ENCODE peak calls at places on chromosomes 2 and 18, in six cellular contexts. Q is HCT116, Y is GM23338, E is left ventricle myocardium inferior, B is uterus, M is breast epithelium. W is an unnamed sample.

GRCh38 chr2:189391201-189391600 is 50.1 kb upstream of the WDR75 start:
- DNase-seq in Q (no peak), Y (no peak), E (no peak), B (no peak), M (no peak), W (no peak)

GRCh38 chr2:203685081-203685621 is 21.3 kb upstream of the CD28 start:
- DNase-seq in Q (no peak), Y (no peak), E (no peak), B (no peak), M (no peak), W (no peak)

GRCh38 chr18:76121049-76121448 is 374.0 kb downstream of the ZNF516 start:
- DNase-seq in Q (no peak), Y (no peak), E (no peak), B (no peak), M (no peak), W (no peak)

GRCh38 chr2:235059161-235059560 is 107.3 kb downstream of the SH3BP4 start:
- DNase-seq in Q (no peak), Y (no peak), E (no peak), B (no peak), M (no peak), W (no peak)

GRCh38 chr18:61847164-61847791 is 45.5 kb downstream of the RNF152 start:
- DNase-seq in Q (no peak), Y (no peak), E (no peak), B (no peak), M (no peak), W (no peak)

GRCh38 chr2:166361351-166362153 is 14.2 kb downstream of the SCN9A start:
- DNase-seq in Q (peak; percentile 26), Y (peak; percentile 47), E (no peak), B (no peak), M (no peak), W (no peak)

GRCh38 chr2:26274058-26274613 is 29.4 kb downstream of the HADHB start:
- DNase-seq in Q (no peak), Y (no peak), E (no peak), B (peak; percentile 59), M (peak; percentile 89), W (no peak)

GRCh38 chr2:207133862-207134519 is 31.8 kb downstream of the KLF7 start:
- DNase-seq in Q (no peak), Y (peak; percentile 55), E (peak; percentile 79), B (peak; percentile 88), M (peak; percentile 23), W (no peak)

GRCh38 chr2:220077488-220077887 is 450.1 kb downstream of the SLC4A3 start:
- DNase-seq in Q (no peak), Y (no peak), E (no peak), B (no peak), M (no peak), W (no peak)

GRCh38 chr2:201781583-201782051 is 884 bp upstream of the ALS2 start:
- DNase-seq in Q (no peak), Y (peak; percentile 25), E (no peak), B (no peak), M (peak; percentile 32), W (peak; percentile 23)

GRCh38 chr2:127024769-127025356 is 82.1 kb downstream of the BIN1 start:
- DNase-seq in Q (no peak), Y (peak; percentile 91), E (no peak), B (peak; percentile 42), M (no peak), W (no peak)

GRCh38 chr2:233082222-233082933 is 22.2 kb downstream of the INPP5D start:
- DNase-seq in Q (no peak), Y (no peak), E (no peak), B (no peak), M (no peak), W (no peak)
- H3K4me1 ChIP-seq in Q (no peaks in the 10 kb centered on the region), Y (no peaks in the 10 kb centered on the region), E (peaks cover 53% of the 10 kb centered on the region), B (no peaks in the 10 kb centered on the region), M (no peaks in the 10 kb centered on the region), W (peaks cover 91% of the 10 kb centered on the region)

GRCh38 chr2:88933980-88934379 is 242.5 kb downstream of the RPIA start:
- DNase-seq in Q (no peak), Y (peak; percentile 66), E (no peak), B (no peak), M (no peak), W (no peak)
- TF ChIP-seq CTCF in Q (no peak), Y (peak; percentile 39), E (peak; percentile 29), B (no peak), M (no peak), W (no peak)

DNA sequence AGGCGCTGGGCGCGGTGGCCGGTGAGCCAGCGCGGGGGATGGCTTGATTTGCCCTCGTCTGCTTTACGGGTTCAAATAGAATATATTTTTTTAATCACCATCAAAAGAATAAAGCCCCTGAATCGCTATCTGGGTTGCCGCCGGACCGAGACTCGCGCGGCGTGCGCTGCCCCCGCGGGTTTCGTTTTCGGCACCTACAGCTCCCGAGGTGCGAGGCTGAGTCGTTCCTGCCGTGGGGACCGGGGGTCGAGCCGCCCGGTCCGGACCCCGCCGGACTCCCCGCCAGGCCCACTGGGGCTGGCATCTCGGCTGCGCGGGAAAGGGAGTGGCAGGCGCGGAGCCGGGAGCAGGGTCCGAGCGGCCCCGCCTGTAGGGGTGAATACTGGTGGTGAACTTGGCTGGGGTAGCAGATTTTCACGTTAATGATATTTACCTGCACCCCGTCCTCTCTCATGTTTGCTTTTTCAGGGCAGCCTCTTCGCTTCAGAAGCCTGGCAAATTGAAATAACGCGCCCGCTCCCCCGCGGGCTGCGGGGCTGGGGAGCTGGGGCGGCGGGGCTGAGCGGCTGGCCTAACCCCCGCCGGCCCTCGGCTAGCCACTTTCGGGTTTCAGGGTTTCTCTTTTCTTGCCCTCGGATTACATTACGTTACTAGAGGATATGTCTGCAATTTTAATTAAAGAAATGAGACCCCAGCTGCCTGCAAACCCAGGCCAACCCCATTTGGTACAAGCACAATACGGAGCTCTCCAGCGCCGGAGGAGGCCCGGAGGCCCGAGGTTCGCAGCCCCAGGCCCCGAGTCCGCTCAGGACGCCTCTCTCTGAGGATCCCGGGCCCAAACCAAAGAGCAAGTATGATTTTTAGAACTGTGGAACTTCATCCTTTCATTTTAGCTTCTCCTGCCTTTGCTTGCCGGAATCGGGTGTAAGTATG is 1.7 kb upstream of the CELF4 start:
- DNase-seq in Q (no peak), Y (peak; percentile 28), E (no peak), B (no peak), M (no peak), W (no peak)
- H3K4me1 ChIP-seq in Q (no peaks in the 10 kb centered on the region), Y (peaks cover 23% of the 10 kb centered on the region), E (peaks cover 29% of the 10 kb centered on the region), B (peaks cover 17% of the 10 kb centered on the region), M (peaks cover 11% of the 10 kb centered on the region), W (no peaks in the 10 kb centered on the region)

GRCh38 chr2:30223413-30223874 is 7.9 kb upstream of the LBH start:
- DNase-seq in Q (no peak), Y (no peak), E (no peak), B (no peak), M (no peak), W (peak; percentile 46)

GRCh38 chr2:30226144-30227032 is 4.9 kb upstream of the LBH start:
- DNase-seq in Q (no peak), Y (no peak), E (no peak), B (no peak), M (no peak), W (peak; percentile 27)

GRCh38 chr2:30222636-30223360 is 8.5 kb upstream of the LBH start:
- DNase-seq in Q (no peak), Y (no peak), E (no peak), B (no peak), M (no peak), W (no peak)

GRCh38 chr2:30224147-30224546 is 7.2 kb upstream of the LBH start:
- DNase-seq in Q (no peak), Y (no peak), E (no peak), B (no peak), M (no peak), W (no peak)

DNA sequence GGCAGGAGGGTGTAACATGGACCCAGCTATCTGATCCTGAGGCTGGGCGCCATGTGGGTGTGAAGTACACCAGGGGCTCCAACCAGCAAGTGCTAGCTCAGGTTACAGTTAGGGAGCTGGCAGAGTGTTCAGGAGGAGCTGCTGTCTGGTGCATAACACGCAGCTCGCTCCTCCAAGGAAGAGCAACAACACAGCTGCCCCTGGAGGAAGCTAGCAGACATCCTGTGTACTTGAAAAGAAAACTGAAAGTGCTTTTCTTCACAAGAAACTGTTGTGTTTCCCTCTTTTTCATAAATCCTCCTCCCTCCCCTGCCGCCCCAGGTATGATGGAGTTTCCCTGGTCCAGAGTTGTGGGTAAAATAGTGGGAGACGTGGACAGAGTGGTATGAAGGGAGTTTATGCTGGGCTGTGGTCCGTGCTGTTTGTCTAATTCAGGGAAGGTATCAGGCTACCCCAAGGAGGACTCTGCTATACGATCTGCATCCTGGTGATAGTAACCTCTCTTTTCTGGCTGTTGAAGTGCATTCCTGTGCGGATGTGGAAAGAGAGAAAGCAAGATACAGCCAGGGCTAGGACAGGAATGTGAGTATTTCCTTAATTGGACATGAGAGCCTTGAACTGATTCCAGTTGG is 6.1 kb upstream of the LBH start:
- DNase-seq in Q (no peak), Y (no peak), E (no peak), B (peak; percentile 60), M (peak; percentile 62), W (peak; percentile 53)
- TF ChIP-seq CTCF in Q (no peak), Y (no peak), E (no peak), B (no peak), M (no peak), W (no peak)

DNA sequence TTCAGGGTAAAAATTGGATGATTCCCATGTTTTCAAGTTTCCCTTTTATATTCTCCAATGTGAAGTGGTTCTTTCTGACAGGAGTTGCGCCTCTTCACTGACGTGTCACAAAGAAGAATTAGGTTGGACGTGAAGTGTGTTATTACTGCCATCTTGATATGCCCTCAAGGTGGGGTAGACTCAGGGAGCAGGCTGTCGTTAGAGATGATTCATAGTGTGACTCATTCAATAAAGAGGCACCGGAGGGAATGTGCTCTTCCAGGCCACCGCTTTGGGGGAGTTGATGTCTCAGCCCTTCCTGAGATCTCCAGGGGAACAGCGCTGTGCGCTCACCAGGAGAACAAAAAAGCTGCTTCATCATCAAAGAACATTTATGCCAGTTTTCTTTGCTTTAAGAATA is 3.6 kb upstream of the DGKD start:
- DNase-seq in Q (peak; percentile 92), Y (no peak), E (no peak), B (peak; percentile 39), M (peak; percentile 36), W (peak; percentile 46)
- H3K4me1 ChIP-seq in Q (peaks cover 60% of the 10 kb centered on the region), Y (peaks cover 5% of the 10 kb centered on the region), E (peaks cover 29% of the 10 kb centered on the region), B (peaks cover 7% of the 10 kb centered on the region), M (no peaks in the 10 kb centered on the region), W (peaks cover 23% of the 10 kb centered on the region)

GRCh38 chr2:67656875-67657274 is 259.7 kb downstream of the ETAA1 start:
- DNase-seq in Q (no peak), Y (no peak), E (no peak), B (no peak), M (no peak), W (no peak)
- TF ChIP-seq CTCF in Q (no peak), Y (no peak), E (no peak), B (no peak), M (no peak), W (no peak)